ENCODE peak calls at places on chromosomes 13 and 19, in five cellular contexts. One of them, this sample, is unnamed.
A peak's percentile ranks its signal among the peaks of the same experiment; 100 is the strongest.

GRCh38 chr13:77980592-77980991 is 62.0 kb upstream of the EDNRB start:
- DNase-seq in NCI-H1105: no peak
- DNase-seq in NCI-H82: no peak
- DNase-seq in HL-60: no peak
- DNase-seq in AG08396: peak; percentile 25
- DNase-seq in this sample: no peak

GRCh38 chr19:50430888-50431342 is 1.8 kb upstream of the MYBPC2 start:
- DNase-seq in NCI-H1105: no peak
- DNase-seq in NCI-H82: no peak
- DNase-seq in AG08396: no peak
- DNase-seq in HL-60: no peak
- DNase-seq in this sample: no peak

GRCh38 chr13:38530492-38530891 is 156.4 kb upstream of the FREM2 start:
- DNase-seq in NCI-H82: peak; percentile 34
- DNase-seq in NCI-H1105: no peak
- DNase-seq in HL-60: no peak
- DNase-seq in AG08396: no peak
- DNase-seq in this sample: no peak

GRCh38 chr13:27953671-27954405 is 15.3 kb downstream of the CDX2 start:
- DNase-seq in NCI-H1105: peak; percentile 49
- DNase-seq in HL-60: peak; percentile 50
- DNase-seq in AG08396: peak; percentile 93
- DNase-seq in NCI-H82: peak; percentile 85
- DNase-seq in this sample: peak; percentile 21

GRCh38 chr13:110307697-110308376 is 753 bp downstream of the COL4A2 start:
- DNase-seq in HL-60: no peak
- DNase-seq in AG08396: no peak
- DNase-seq in NCI-H82: peak; percentile 33
- DNase-seq in NCI-H1105: peak; percentile 35
- DNase-seq in this sample: no peak

GRCh38 chr19:41218615-41219507 is at the start of gene AXL:
- DNase-seq in NCI-H1105: no peak
- DNase-seq in NCI-H82: no peak
- DNase-seq in AG08396: peak; percentile 85
- DNase-seq in HL-60: no peak
- DNase-seq in this sample: no peak

GRCh38 chr13:73777134-73777533 is 357.1 kb downstream of the KLF12 start:
- DNase-seq in NCI-H82: no peak
- DNase-seq in AG08396: no peak
- DNase-seq in NCI-H1105: no peak
- DNase-seq in HL-60: no peak
- DNase-seq in this sample: no peak

GRCh38 chr19:15836595-15837398 is 21.3 kb upstream of the OR10H1 start:
- DNase-seq in AG08396: peak; percentile 97
- DNase-seq in NCI-H1105: peak; percentile 88
- DNase-seq in HL-60: peak; percentile 95
- DNase-seq in NCI-H82: peak; percentile 90
- DNase-seq in this sample: peak; percentile 92

GRCh38 chr19:55407625-55408319 is at the start of gene UBE2S:
- DNase-seq in AG08396: peak; percentile 99
- DNase-seq in NCI-H1105: peak; percentile 100
- DNase-seq in HL-60: peak; percentile 99
- DNase-seq in NCI-H82: peak; percentile 100
- DNase-seq in this sample: peak; percentile 95

GRCh38 chr13:38255600-38255999 is 94.1 kb upstream of the UFM1 start:
- DNase-seq in HL-60: no peak
- DNase-seq in AG08396: no peak
- DNase-seq in NCI-H1105: no peak
- DNase-seq in NCI-H82: no peak
- DNase-seq in this sample: no peak

GRCh38 chr19:46133101-46133627 is 8.7 kb upstream of the IGFL3 start:
- DNase-seq in AG08396: peak; percentile 55
- DNase-seq in NCI-H1105: peak; percentile 49
- DNase-seq in NCI-H82: no peak
- DNase-seq in HL-60: no peak
- DNase-seq in this sample: no peak

GRCh38 chr13:20125129-20125782 is 35.6 kb downstream of the GJA3 start:
- DNase-seq in NCI-H82: no peak
- DNase-seq in HL-60: no peak
- DNase-seq in NCI-H1105: no peak
- DNase-seq in AG08396: peak; percentile 66
- DNase-seq in this sample: no peak

This sample was measured in effector memory CD4-positive, alpha-beta T cell.